ENCODE peak calls at places on chromosomes 13 and 19, in five cellular contexts. R is PC-9, V is AG04450, Q is endothelial cell, C is tibial artery. X is an unnamed sample.

GRCh38 chr19:40457953-40458596 is 7.5 kb downstream of the BLVRB start:
- DNase-seq in Q (no peak), C (no peak), V (no peak), R (no peak), X (no peak)

GRCh38 chr13:21231426-21231945 is 55.0 kb downstream of the MRPL57 start:
- DNase-seq in R (no peak), C (no peak), V (no peak), Q (no peak), X (no peak)

GRCh38 chr19:58450836-58451357 is 525 bp upstream of the ZNF324B start:
- DNase-seq in Q (no peak), V (no peak), C (no peak), R (peak), X (no peak)

GRCh38 chr19:40139533-40140287 is 49.0 kb upstream of the ZNF780A start:
- DNase-seq in R (peak), C (no peak), V (peak), Q (no peak), X (peak)

GRCh38 chr13:32676242-32676641 is 90.0 kb downstream of the PDS5B start:
- DNase-seq in R (no peak), V (no peak), C (no peak), Q (no peak), X (no peak)

GRCh38 chr19:8511573-8512101 is 2.3 kb downstream of the ZNF414 start:
- DNase-seq in Q (no peak), R (no peak), V (no peak), C (no peak), X (no peak)

GRCh38 chr13:74136089-74136658 is 2.0 kb upstream of the KLF12 start:
- DNase-seq in R (no peak), C (peak), Q (peak), V (no peak), X (peak)

GRCh38 chr19:57934820-57935665 is at the start of gene ZNF418:
- DNase-seq in V (peak), Q (peak), C (peak), R (peak), X (peak)

GRCh38 chr13:24692541-24692940 is 12.3 kb downstream of the ATP12A start:
- DNase-seq in R (no peak), C (peak), V (no peak), Q (no peak), X (no peak)

GRCh38 chr19:48913114-48913513 is 13.0 kb downstream of the NUCB1 start:
- DNase-seq in Q (no peak), R (no peak), V (no peak), C (no peak), X (peak)

GRCh38 chr13:40981361-40981760 is 37.8 kb downstream of the ELF1 start:
- DNase-seq in R (no peak), V (no peak), C (no peak), Q (no peak), X (no peak)
- TF ChIP-seq CTCF in R (no peak), V (no peak), C (no peak), Q (no peak), X (no peak)

GRCh38 chr19:19619849-19620210 is 1.3 kb upstream of the PBX4 start:
- DNase-seq in V (no peak), R (no peak), Q (no peak), C (no peak), X (no peak)
- TF ChIP-seq CTCF in V (no peak), R (no peak), Q (no peak), C (no peak), X (no peak)

GRCh38 chr19:42433503-42434260 is 6.5 kb upstream of the LIPE start:
- DNase-seq in C (peak), R (peak), Q (peak), V (no peak), X (peak)
- TF ChIP-seq CTCF in C (no peak), R (peak), Q (peak), V (peak), X (peak)

GRCh38 chr13:75685239-75685697 is 49.1 kb downstream of the LMO7 start:
- DNase-seq in Q (no peak), V (peak), C (no peak), R (peak), X (no peak)
- TF ChIP-seq CTCF in Q (no peak), V (peak), C (no peak), R (no peak), X (no peak)

GRCh38 chr13:30109471-30110135 is 197.7 kb downstream of the KATNAL1 start:
- DNase-seq in Q (no peak), R (no peak), V (no peak), C (no peak), X (no peak)

GRCh38 chr13:30110301-30111070 is 196.9 kb downstream of the KATNAL1 start:
- DNase-seq in C (no peak), Q (no peak), R (no peak), V (no peak), X (no peak)

GRCh38 chr13:30112602-30113435 is 194.5 kb downstream of the KATNAL1 start:
- DNase-seq in C (peak), Q (peak), R (peak), V (peak), X (peak)

GRCh38 chr13:30113531-30113930 is 193.8 kb downstream of the KATNAL1 start:
- DNase-seq in R (no peak), V (no peak), Q (no peak), C (peak), X (no peak)

DNA sequence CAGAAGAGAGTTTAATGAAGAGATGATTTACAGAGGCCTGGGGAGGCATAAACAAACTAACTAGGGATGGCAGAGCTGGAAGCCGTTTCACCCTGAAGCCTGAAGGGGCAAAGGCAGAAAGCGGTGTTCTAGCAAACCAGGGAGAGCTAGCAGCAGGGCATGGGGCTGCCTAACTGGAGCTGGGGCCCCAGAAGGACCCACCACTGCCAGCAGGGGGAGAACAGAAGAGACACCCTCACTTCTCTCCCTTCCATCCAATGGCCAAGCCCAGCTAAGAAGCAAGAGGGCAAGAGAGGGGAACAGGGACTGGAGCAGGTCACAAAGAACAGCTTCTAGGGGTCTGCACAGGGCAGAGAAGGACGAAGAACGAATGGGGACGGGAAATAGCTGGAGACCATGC is 195.5 kb downstream of the KATNAL1 start:
- DNase-seq in V (no peak), Q (no peak), R (no peak), C (no peak), X (peak)
- TF ChIP-seq CTCF in V (peak), Q (no peak), R (peak), C (no peak), X (peak)

DNA sequence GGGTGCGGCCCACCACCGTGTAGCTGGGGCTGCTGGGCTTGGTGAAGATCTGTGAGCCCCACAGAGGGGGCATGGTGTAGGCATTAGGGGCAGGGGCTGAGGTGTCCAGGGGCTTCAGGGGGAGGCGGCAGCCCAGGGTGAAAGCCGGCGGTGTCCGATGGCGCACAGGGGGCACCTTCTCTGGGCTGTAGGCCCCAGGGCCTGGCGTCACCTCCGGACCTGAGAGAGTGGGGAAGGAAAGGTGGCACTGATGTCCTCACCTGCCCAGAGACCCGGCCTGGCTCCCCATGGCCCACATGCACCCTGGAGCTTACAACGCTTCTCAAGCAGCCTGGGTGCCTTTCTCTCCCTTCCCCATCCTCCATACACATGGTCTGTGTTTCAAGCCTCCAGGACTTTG is 3.3 kb upstream of the SHC2 start:
- DNase-seq in V (no peak), R (no peak), C (no peak), Q (no peak), X (no peak)
- TF ChIP-seq CTCF in V (no peak), R (no peak), C (no peak), Q (no peak), X (no peak)

DNA sequence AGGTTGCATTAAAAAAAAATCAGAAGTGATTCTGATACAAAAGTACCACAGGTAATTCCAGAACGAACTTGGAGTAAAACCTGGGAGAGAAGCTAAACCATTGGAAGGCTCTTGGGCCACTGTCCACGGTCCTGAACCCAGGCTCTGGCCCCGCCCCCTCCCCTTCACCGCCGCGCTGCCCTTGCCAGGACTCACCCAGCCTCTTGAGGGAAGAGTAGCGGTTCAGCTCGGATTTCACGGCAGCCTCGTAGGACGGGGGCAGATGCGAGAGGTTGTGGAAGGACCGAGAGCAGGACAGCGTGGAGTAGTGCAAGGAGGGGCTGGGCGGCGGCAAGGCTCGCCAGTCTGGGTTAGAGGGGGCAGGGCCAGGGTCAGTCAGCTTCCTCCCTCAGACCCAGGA is 5.7 kb downstream of the SHISA7 start:
- DNase-seq in C (no peak), Q (peak), V (no peak), R (peak), X (peak)
- TF ChIP-seq CTCF in C (no peak), Q (no peak), V (no peak), R (no peak), X (no peak)

DNA sequence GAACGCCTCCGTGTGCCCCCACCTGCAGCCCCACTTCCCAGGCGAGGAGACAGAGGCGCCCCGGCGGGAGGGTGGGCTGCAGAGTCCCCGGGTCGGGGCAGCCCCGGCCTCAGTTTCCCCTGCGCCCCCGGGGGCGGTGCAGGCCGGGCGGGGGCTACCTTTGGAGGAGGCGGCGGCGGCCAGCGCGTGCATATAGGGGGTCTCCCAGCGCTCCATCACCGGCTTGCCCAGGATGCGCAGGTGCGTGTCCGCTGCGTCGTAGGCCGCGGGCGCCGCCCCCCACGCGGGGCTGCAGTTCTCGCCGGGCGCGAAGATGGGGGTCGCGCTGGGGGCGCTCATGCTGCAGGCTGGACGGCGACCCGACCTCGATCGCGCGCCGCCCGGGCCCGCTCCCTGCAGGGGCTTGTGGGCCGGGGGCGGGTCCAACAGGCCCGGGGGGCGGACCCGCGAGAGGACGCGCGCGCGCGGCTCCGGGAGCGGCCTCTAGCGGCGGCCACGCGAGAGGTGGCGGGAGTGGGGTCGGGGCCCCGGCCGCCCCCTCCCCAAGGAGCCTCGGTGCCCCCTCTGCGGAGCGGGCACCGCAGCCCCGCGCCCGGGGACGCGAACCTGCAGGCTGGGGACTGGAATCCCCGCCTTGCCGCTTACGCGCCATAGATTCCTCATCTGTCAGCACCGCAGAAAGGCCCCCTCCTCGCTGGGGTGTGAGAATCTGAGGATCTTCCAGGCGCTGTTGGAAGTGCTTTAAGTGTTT is at the start of gene GAMT:
- DNase-seq in Q (peak), C (no peak), R (no peak), V (no peak), X (peak)
- TF ChIP-seq CTCF in Q (peak), C (peak), R (no peak), V (peak), X (peak)

DNA sequence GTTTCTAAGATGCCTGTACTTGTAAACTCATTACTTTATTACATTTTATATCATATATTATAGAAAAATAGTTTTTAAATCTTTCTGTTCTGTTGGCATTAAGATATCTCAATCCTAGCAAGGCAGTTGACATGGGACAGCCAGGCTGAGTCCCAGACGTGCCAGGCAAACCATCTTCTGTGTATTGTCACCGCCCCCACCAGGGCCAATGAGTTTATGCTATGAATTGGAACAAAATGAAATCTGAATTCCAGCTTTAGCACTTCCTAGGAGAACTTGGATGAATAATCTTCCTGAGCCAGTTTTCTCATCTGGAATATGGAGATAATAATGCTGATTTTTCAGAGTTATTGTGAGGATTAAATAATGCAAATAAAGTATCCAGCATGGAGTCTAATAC is 79.9 kb upstream of the GSX1 start:
- DNase-seq in C (peak), Q (no peak), V (no peak), R (no peak), X (no peak)
- TF ChIP-seq CTCF in C (peak), Q (no peak), V (no peak), R (peak), X (no peak)

DNA sequence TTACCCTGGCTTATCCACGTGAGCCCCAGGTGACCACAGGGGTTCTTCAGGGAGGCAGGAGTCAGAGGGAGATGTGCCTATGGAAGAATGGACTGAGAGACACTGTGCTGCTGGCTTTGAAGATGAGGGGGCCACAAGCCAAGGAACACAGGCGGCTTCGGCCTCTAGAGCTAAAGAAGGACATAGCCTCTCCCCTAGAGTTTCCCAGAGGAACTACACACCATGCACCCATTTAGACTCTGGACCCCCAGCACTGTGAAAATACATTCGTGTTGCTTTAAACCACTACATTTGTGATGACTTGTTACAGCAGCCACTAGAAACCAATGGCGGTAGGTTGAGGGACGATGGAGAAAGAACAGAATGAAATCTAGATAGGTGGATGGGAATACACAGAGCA is 13.7 kb upstream of the ATF5 start:
- DNase-seq in V (no peak), Q (no peak), C (no peak), R (no peak), X (no peak)
- TF ChIP-seq CTCF in V (no peak), Q (peak), C (no peak), R (peak), X (no peak)